ENCODE peak calls at places on chromosomes 13 and 19, in ten cellular contexts. J is SW 1271; V is CD8-positive, alpha-beta memory T cell; F is dermis blood vessel endothelial cell; Z is stimulated activated naive CD8-positive, alpha-beta T cell treated with anti-CD3 and anti-CD28 coated beads, Interleukin-15, Interleukin-2, amounts not matched to agents 100 U/mL and 50 U/mL, for 24 hours; U is cardiac septum; P is stimulated activated CD4-positive, alpha-beta T cell treated with anti-CD3 and anti-CD28 coated beads, Interleukin-4, amount 100 ng/mL, for 48 hours; B is activated CD4-positive, alpha-beta T cell treated with anti-CD3 and anti-CD28 coated beads, Interleukin-2, amount 50 U/mL, for 1 hour; L is epithelial cell of esophagus; H is thoracic aorta. K is an unnamed sample.

GRCh38 chr13:114024603-114025431 is 50.9 kb upstream of the C13orf46 start:
- DNase-seq in J (no peak), V (no peak), F (no peak), Z (no peak), U (no peak), P (no peak), B (no peak), L (no peak), H (no peak), K (no peak)

GRCh38 chr13:107928762-107929161 is 286.6 kb downstream of the LIG4 start:
- DNase-seq in J (no peak), V (no peak), F (no peak), Z (no peak), U (no peak), P (no peak), B (no peak), L (no peak), H (no peak), K (no peak)

GRCh38 chr13:97855570-97855970 is 97.9 kb upstream of the IPO5 start:
- DNase-seq in J (peak; percentile 87), V (no peak), F (peak; percentile 81), Z (peak; percentile 6), U (no peak), P (no peak), B (no peak), L (peak; percentile 77), H (no peak), K (no peak)

GRCh38 chr19:27748551-27749152 is 1464.3 kb downstream of the UQCRFS1 start:
- DNase-seq in J (no peak), V (no peak), F (no peak), Z (no peak), U (peak; percentile 17), P (no peak), B (no peak), L (no peak), H (no peak), K (no peak)

GRCh38 chr19:13938361-13939027 is at the start of gene PODNL1:
- DNase-seq in J (no peak), V (no peak), F (no peak), Z (no peak), U (no peak), P (no peak), B (no peak), L (peak; percentile 43), H (no peak), K (no peak)

GRCh38 chr19:16315825-16316505 is 8.7 kb upstream of the KLF2 start:
- DNase-seq in J (no peak), V (no peak), F (peak; percentile 95), Z (no peak), U (no peak), P (no peak), B (no peak), L (peak; percentile 89), H (no peak), K (peak; percentile 41)

GRCh38 chr13:97222934-97223710 is 989 bp downstream of the MBNL2 start:
- DNase-seq in J (no peak), V (no peak), F (no peak), Z (no peak), U (no peak), P (no peak), B (no peak), L (no peak), H (no peak), K (no peak)

GRCh38 chr13:110993788-110994187 is 78.9 kb upstream of the ANKRD10 start:
- DNase-seq in J (no peak), V (no peak), F (no peak), Z (no peak), U (no peak), P (no peak), B (no peak), L (no peak), H (no peak), K (no peak)

GRCh38 chr19:38034153-38034835 is 127.3 kb downstream of the SIPA1L3 start:
- DNase-seq in J (no peak), V (no peak), F (peak; percentile 89), Z (no peak), U (no peak), P (no peak), B (no peak), L (no peak), H (no peak), K (no peak)

GRCh38 chr19:28422046-28422445 is 790.9 kb downstream of the UQCRFS1 start:
- DNase-seq in J (no peak), V (no peak), F (no peak), Z (no peak), U (no peak), P (no peak), B (no peak), L (no peak), H (no peak), K (no peak)

GRCh38 chr13:51643882-51644281 is 59.6 kb downstream of the WDFY2 start:
- DNase-seq in J (peak; percentile 95), V (no peak), F (peak; percentile 66), Z (no peak), U (no peak), P (no peak), B (no peak), L (peak; percentile 86), H (no peak), K (no peak)

K was measured in GOT3.